ENCODE peak calls at places on chromosomes 13 and 19, in four cellular contexts. K is SK-N-SH, P is heart left ventricle, J is Peyer's patch. N is an unnamed sample.

GRCh38 chr13:61413572-61413971 is 2.1 kb downstream of the PCDH20 start:
- DNase-seq in K (peak), J (no peak), P (no peak), N (no peak)

GRCh38 chr13:66563076-66563475 is 667.1 kb downstream of the PCDH9 start:
- DNase-seq in P (no peak), K (no peak), J (no peak), N (no peak)

GRCh38 chr19:10963865-10964264 is 3.0 kb downstream of the SMARCA4 start:
- DNase-seq in J (no peak), P (no peak), K (no peak), N (no peak)

GRCh38 chr13:24226762-24227161 is 66.2 kb downstream of the SPATA13 start:
- DNase-seq in P (no peak), K (no peak), J (no peak), N (no peak)

GRCh38 chr19:46875234-46875633 is 14.4 kb downstream of the ARHGAP35 start:
- DNase-seq in J (no peak), K (no peak), P (no peak), N (no peak)

GRCh38 chr13:24270639-24271131 is 38.7 kb upstream of the C1QTNF9 start:
- DNase-seq in P (peak), J (peak), K (peak), N (no peak)

GRCh38 chr13:80341771-80342271 is 895 bp upstream of the SPRY2 start:
- DNase-seq in P (peak), J (no peak), K (peak), N (peak)

GRCh38 chr13:31444266-31444862 is 244.6 kb downstream of the B3GLCT start:
- DNase-seq in K (no peak), J (no peak), P (no peak), N (peak)

GRCh38 chr19:11296264-11296663 is 304 bp downstream of the TSPAN16 start:
- DNase-seq in K (no peak), P (peak), J (no peak), N (no peak)

GRCh38 chr13:74930402-74931165 is 551.4 kb downstream of the TBC1D4 start:
- DNase-seq in P (no peak), J (no peak), K (no peak), N (no peak)

GRCh38 chr19:39498262-39499081 is at the start of gene DLL3:
- DNase-seq in J (no peak), K (peak), P (no peak), N (peak)

GRCh38 chr13:67223024-67223423 is 7.1 kb downstream of the PCDH9 start:
- DNase-seq in J (no peak), K (no peak), P (no peak), N (no peak)

GRCh38 chr13:33678906-33679657 is 138.9 kb upstream of the RFC3 start:
- DNase-seq in P (peak), J (peak), K (no peak), N (no peak)

GRCh38 chr13:46964789-46965527 is 68.1 kb upstream of the HTR2A start:
- DNase-seq in P (no peak), K (no peak), J (no peak), N (no peak)

GRCh38 chr13:102817241-102817640 is 18.3 kb downstream of the BIVM start:
- DNase-seq in J (no peak), K (no peak), P (no peak), N (no peak)

GRCh38 chr19:39847525-39847924 is 1.3 kb upstream of the FBL start:
- DNase-seq in K (no peak), P (no peak), J (no peak), N (no peak)

GRCh38 chr13:112903606-112904195 is 65.3 kb upstream of the MCF2L start:
- DNase-seq in K (no peak), J (no peak), P (no peak), N (peak)

GRCh38 chr13:82758056-82758455 is 1124.2 kb downstream of the SLITRK1 start:
- DNase-seq in P (no peak), K (peak), J (no peak), N (peak)

GRCh38 chr19:38409631-38410133 is 6.8 kb downstream of the FAM98C start:
- DNase-seq in K (no peak), J (no peak), P (peak), N (no peak)

GRCh38 chr13:73338389-73338788 is 279.6 kb downstream of the KLF5 start:
- DNase-seq in P (no peak), K (no peak), J (no peak), N (no peak)

GRCh38 chr13:93309886-93310520 is 83.4 kb downstream of the GPC6 start:
- DNase-seq in J (no peak), P (no peak), K (no peak), N (no peak)

GRCh38 chr13:51912091-51912490 is 50.3 kb downstream of the CCDC70 start:
- DNase-seq in J (no peak), P (no peak), K (no peak), N (no peak)

GRCh38 chr13:59172076-59172475 is 991.7 kb downstream of the DIAPH3 start:
- DNase-seq in J (no peak), K (no peak), P (no peak), N (no peak)

GRCh38 chr13:20175907-20176652 is 15.2 kb upstream of the GJA3 start:
- DNase-seq in P (no peak), K (no peak), J (no peak), N (no peak)

GRCh38 chr19:1850809-1851544 is 2.7 kb upstream of the REXO1 start:
- DNase-seq in J (no peak), P (no peak), K (no peak), N (no peak)

GRCh38 chr19:39308531-39309304 is 11.9 kb downstream of the LRFN1 start:
- DNase-seq in P (no peak), K (peak), J (no peak), N (peak)

GRCh38 chr13:24264976-24265375 is 44.4 kb upstream of the C1QTNF9 start:
- DNase-seq in P (no peak), J (peak), K (no peak), N (no peak)

GRCh38 chr19:50387176-50387867 is 3.2 kb downstream of the POLD1 start:
- DNase-seq in J (no peak), P (no peak), K (no peak), N (no peak)

GRCh38 chr13:73929287-73929932 is 204.8 kb downstream of the KLF12 start:
- DNase-seq in P (no peak), J (no peak), K (no peak), N (no peak)

GRCh38 chr13:99355267-99356215 is 48.3 kb upstream of the GPR183 start:
- DNase-seq in J (no peak), P (no peak), K (no peak), N (no peak)

GRCh38 chr19:41649827-41650226 is 23.0 kb upstream of the CEACAM4 start:
- DNase-seq in K (no peak), J (no peak), P (no peak), N (no peak)

GRCh38 chr19:2239771-2240770 is 3.4 kb downstream of the SF3A2 start:
- DNase-seq in K (no peak), J (peak), P (no peak), N (no peak)

GRCh38 chr19:33456845-33457220 is 64.8 kb downstream of the PEPD start:
- DNase-seq in P (no peak), K (no peak), J (no peak), N (no peak)

GRCh38 chr13:59318320-59318930 is 845.3 kb downstream of the DIAPH3 start:
- DNase-seq in P (peak), J (peak), K (peak), N (peak)

GRCh38 chr19:19385900-19386339 is 19.6 kb upstream of the GATAD2A start:
- DNase-seq in P (peak), J (peak), K (no peak), N (no peak)

GRCh38 chr19:19032420-19033175 is 719 bp downstream of the SUGP2 start:
- DNase-seq in K (peak), P (peak), J (peak), N (peak)

GRCh38 chr19:18774782-18775444 is 16.2 kb downstream of the COMP start:
- DNase-seq in P (no peak), K (no peak), J (no peak), N (no peak)

GRCh38 chr19:15254547-15254946 is 22.3 kb upstream of the EPHX3 start:
- DNase-seq in K (no peak), J (no peak), P (no peak), N (no peak)

GRCh38 chr13:113843063-113843654 is 20.7 kb downstream of the GAS6 start:
- DNase-seq in J (no peak), P (no peak), K (no peak), N (peak)

GRCh38 chr19:49157445-49158224 is at the start of gene TRPM4:
- DNase-seq in K (peak), P (peak), J (peak), N (peak)

GRCh38 chr19:24032651-24033050 is 54.3 kb upstream of the ZNF254 start:
- DNase-seq in P (no peak), K (no peak), J (no peak), N (no peak)

GRCh38 chr19:24033962-24034342 is 53.0 kb upstream of the ZNF254 start:
- DNase-seq in J (peak), P (peak), K (peak), N (peak)

GRCh38 chr19:24033308-24033961 is 53.6 kb upstream of the ZNF254 start:
- DNase-seq in P (peak), K (peak), J (peak), N (peak)

DNA sequence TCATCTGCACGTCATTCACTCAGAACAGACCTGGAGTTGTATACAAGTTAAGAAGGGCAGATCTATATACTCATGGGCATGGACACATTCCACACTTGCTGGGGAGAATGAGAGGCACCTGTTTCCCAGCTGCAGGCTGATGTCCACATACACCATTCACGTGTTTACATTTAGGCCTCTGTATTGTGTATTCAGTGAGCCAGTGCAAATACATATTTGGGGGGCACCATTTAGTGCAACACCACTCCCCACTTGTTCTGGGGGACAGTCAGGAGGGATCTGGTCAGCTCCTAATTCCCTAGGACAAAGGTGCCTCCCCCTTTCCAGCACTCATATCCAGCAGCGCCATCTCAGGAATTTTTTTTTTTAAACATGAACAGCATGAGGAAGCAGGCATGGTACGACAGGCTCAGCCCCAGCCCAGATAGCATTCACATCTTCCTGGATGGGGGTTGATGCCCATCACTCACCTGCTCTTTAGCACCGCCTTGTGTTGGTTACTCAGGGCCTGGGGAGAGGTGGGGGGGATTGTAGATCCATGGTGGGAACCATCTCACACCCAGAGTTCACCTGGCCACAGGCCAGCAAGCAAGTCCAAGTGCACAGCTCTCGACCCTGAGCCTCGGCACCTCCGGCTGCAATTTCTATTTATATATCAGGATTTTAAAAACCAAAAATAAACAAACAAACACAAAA is 56.9 kb upstream of the ZNF254 start:
- DNase-seq in K (no peak), J (no peak), P (no peak), N (peak)
- TF ChIP-seq CTCF in K (no peak), J (no peak), P (no peak), N (peak)

GRCh38 chr13:36436811-36437210 is 4.5 kb downstream of the CCNA1 start:
- DNase-seq in P (no peak), J (no peak), K (no peak), N (no peak)
- H3K27ac ChIP-seq in P (no peak), J (no peak), K (no peak), N (no peak)

DNA sequence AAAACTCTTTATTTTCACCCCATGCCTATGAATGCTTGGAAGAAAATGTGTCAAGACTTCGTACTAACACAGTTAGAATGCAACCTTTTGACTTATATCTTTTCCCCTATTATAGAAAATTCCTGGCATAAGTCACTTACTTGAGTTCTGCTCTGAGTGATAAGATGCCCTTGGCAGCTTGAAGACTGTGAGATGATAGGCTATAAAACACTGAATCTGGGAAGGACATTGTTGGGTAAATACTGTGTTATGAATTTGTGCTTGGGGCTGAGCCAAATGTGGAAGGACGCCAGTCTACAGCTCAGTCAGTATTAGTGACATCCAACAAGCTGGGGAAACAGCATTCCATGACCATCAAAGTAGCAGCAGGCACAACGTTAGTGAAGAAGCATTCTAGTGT is 368.0 kb upstream of the SGCG start:
- DNase-seq in P (no peak), K (no peak), J (no peak), N (no peak)
- H3K4me3 ChIP-seq in P (no peak), K (no peak), J (no peak), N (no peak)

GRCh38 chr13:77918391-77919261 is at the start of gene EDNRB:
- DNase-seq in J (no peak), K (peak), P (peak), N (peak)
- TF ChIP-seq CTCF in J (no peak), K (peak), P (no peak), N (no peak)

GRCh38 chr19:35013820-35014754 is 14.0 kb downstream of the GRAMD1A start:
- DNase-seq in P (no peak), J (peak), K (peak), N (no peak)
- H3K27ac ChIP-seq in P (peak), J (peak), K (no peak), N (peak)